ENCODE peak calls at places on chromosomes 7 and 10, in four cellular contexts. Z is A549, F is K562, P is HepG2. L is an unnamed sample.

GRCh38 chr7:11281953-11282352 is 308.3 kb downstream of the PHF14 start:
- DNase-seq in Z (no peak), P (no peak), F (peak; percentile 55), L (no peak)

GRCh38 chr7:91169819-91170218 is 94.4 kb upstream of the FZD1 start:
- DNase-seq in F (no peak), Z (no peak), P (no peak), L (no peak)

GRCh38 chr7:48628950-48629349 is 295.4 kb upstream of the CDC14C start:
- DNase-seq in Z (no peak), P (no peak), F (no peak), L (no peak)

GRCh38 chr7:151038951-151039849 is 9.1 kb upstream of the ASIC3 start:
- DNase-seq in Z (peak; percentile 93), P (peak; percentile 67), F (peak; percentile 99), L (no peak)

GRCh38 chr7:81499262-81500116 is 270.4 kb downstream of the HGF start:
- DNase-seq in P (peak; percentile 63), F (peak; percentile 15), Z (peak; percentile 93), L (peak; percentile 28)

GRCh38 chr10:1374501-1374900 is 318.3 kb downstream of the WDR37 start:
- DNase-seq in P (no peak), F (no peak), Z (no peak), L (no peak)

GRCh38 chr10:84539244-84539643 is 210.9 kb downstream of the CCSER2 start:
- DNase-seq in P (no peak), Z (no peak), F (no peak), L (no peak)

GRCh38 chr7:98372993-98373392 is 27.9 kb downstream of the BAIAP2L1 start:
- DNase-seq in F (no peak), P (no peak), Z (no peak), L (no peak)

GRCh38 chr10:104434601-104435000 is 81.0 kb downstream of the CFAP58 start:
- DNase-seq in Z (no peak), F (no peak), P (no peak), L (no peak)

GRCh38 chr10:90738885-90739284 is 119.0 kb downstream of the HTR7 start:
- DNase-seq in Z (no peak), P (no peak), F (no peak), L (no peak)

GRCh38 chr10:106338486-106338885 is 826.0 kb downstream of the SORCS1 start:
- DNase-seq in F (no peak), P (no peak), Z (no peak), L (no peak)

GRCh38 chr7:139246905-139247304 is 15.9 kb downstream of the UBN2 start:
- DNase-seq in Z (no peak), P (no peak), F (no peak), L (no peak)

GRCh38 chr7:37427276-37427940 is 21.3 kb downstream of the ELMO1 start:
- DNase-seq in Z (no peak), F (no peak), P (no peak), L (no peak)
- TF ChIP-seq EP300 in Z (no peak), F (no peak), P (no peak), L (no peak)

DNA sequence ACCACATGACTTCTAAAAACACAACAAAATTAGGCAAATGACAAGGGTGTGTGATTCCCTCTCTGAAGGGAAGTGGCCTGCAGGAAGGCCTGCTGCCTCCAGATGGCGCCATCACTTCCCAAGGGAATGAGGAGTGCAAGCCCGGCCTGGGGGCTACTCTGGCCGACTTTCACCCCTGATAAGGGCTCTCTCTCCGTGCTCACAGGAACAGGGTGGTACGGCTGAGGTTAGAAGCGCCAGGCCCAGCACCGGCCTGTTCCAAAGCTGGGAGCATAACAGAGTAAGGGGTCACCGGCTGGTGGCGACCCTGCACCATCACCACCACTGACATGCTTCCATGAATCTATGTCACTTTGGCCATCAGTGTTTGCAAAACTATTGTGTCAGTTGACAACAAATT is 13.1 kb downstream of the RBP3 start:
- DNase-seq in F (peak; percentile 79), P (peak; percentile 10), Z (peak; percentile 35), L (no peak)
- TF ChIP-seq POLR2AphosphoS2 in F (no peak), P (no peak), Z (no peak), L (no peak)

GRCh38 chr10:118595598-118596425 is at the start of gene PRLHR:
- DNase-seq in P (no peak), Z (no peak), F (peak; percentile 18), L (no peak)
- TF ChIP-seq EP300 in P (no peak), Z (no peak), F (no peak), L (no peak)

DNA sequence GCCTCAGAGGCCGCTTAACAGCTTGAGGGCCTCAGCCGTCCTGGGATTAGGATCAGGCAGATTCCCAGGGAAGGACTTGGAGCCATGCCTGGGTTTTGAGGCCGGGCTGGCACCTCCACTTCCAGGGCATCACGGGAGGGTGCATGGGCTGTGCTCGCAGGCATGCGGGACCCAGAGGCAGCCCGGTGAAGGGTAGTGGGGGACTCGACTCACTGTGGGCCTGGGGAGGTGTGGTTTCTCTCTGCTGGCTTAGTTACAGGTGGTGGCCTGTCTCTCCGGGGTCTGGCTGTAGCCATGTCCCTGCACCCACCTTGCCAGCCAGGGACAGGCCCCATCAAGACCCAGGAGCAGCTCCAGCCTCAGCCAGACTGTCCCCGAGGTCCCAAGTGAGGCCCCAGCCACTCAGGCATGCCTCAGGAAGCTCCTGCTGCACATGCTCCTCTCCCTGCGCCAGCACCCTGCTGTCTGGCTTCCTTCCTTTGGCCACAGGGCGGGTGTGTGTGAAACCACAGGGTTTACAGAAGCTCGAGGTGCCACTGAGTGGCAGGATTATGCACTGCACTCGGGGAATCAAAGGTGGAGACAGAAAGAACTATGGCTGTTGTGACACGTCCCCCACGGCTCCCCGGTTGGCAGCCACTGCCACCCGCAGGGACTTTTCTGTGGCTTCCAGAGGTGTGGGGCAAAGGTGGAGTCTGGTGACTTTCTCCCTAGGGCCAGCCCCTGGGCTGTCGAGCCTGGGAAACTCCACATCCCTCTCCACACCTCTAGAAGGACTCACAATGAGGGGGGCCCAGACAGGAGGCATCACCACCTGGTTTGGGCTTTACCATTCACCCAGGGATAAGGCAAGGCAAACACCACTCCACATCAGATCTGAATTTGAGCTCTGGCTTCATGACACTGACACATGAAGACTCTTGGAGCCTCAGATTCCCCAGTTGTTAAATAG is 19.7 kb downstream of the GOLGA7B start:
- DNase-seq in Z (peak; percentile 89), P (peak; percentile 79), F (peak; percentile 80), L (peak; percentile 59)
- TF ChIP-seq POLR2AphosphoS2 in Z (no peak), P (no peak), F (no peak), L (no peak)

GRCh38 chr7:55074008-55074499 is 55.2 kb downstream of the EGFR start:
- DNase-seq in P (peak; percentile 44), Z (peak; percentile 98), F (peak; percentile 19), L (peak; percentile 91)
- TF ChIP-seq EP300 in P (no peak), Z (peak; percentile 67), F (no peak), L (peak; percentile 54)

GRCh38 chr7:119105381-119105780 is 880.9 kb downstream of the ANKRD7 start:
- DNase-seq in F (no peak), P (no peak), Z (no peak), L (no peak)
- TF ChIP-seq POLR2AphosphoS2 in F (no peak), P (no peak), Z (no peak), L (no peak)

DNA sequence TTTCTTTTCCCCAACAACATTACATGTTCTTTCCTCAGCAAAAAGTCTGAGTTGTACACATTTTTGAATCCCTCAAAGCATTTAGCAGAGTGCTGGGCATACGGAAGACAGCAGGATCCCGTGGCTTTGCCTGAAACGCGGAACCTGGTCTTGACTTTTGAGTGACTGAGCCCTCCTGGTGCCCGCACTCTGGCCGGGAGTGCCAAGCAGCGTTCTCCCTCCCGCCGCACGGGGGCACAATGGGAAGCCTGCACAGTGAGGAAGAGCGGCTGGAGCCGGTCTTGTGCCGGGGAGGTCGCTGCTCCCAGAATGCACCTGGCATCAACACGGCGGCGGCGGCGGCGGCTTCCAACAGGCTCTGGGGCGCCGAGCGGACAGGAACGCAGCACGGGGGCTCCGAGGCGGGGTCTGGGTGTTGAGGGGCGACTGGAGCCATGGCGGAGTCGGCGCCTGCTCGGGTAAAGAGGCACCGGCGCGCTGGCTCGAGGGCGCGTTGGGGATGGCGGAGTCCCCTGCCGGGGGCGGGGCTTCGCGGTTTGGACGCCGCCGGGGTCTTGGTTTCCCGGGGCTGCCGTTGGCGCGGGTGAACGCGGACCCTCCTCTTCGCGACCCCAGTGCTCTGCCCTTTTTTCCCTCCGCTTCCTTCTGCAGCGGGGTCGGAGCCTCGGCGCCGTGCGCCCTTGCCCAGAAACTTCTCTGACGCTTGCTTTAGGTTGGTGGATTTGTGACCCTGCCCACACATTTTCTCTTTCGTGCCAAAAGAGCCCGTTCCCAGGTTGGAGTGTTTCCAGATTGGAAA is at the start of gene ZNF212:
- DNase-seq in Z (peak; percentile 93), F (peak; percentile 99), P (peak; percentile 86), L (peak; percentile 56)
- TF ChIP-seq EP300 in Z (no peak), F (peak; percentile 36), P (peak; percentile 40), L (no peak)